ENCODE peak calls at places on chromosomes 3 and 15, in eight cellular contexts. B, Q, U, X, Y, K, J and D are unnamed samples.

GRCh38 chr3:24590344-24590880 is 95.8 kb upstream of the THRB start:
- DNase-seq in K (no peak), Y (no peak), Q (no peak), U (no peak), B (no peak), X (no peak), J (no peak), D (no peak)

GRCh38 chr3:61991706-61992105 is 381.6 kb downstream of the FEZF2 start:
- DNase-seq in X (no peak), B (no peak), U (no peak), Y (no peak), K (no peak), J (no peak), Q (no peak), D (no peak)

GRCh38 chr3:155411500-155412223 is 118.2 kb upstream of the STRIT1 start:
- DNase-seq in B (no peak), Y (peak; percentile 12), U (no peak), X (no peak), Q (no peak), K (no peak), J (peak; percentile 14), D (peak; percentile 31)

GRCh38 chr3:144221771-144222170 is 250.1 kb downstream of the DIPK2A start:
- DNase-seq in B (no peak), X (no peak), U (no peak), Y (no peak), Q (no peak), J (no peak), K (no peak), D (no peak)

GRCh38 chr3:172213765-172214358 is 174.5 kb downstream of the FNDC3B start:
- DNase-seq in Y (no peak), Q (no peak), J (no peak), K (no peak), B (no peak), X (no peak), U (no peak), D (no peak)

GRCh38 chr15:77999486-77999885 is 78.0 kb downstream of the TBC1D2B start:
- DNase-seq in B (no peak), Y (no peak), Q (no peak), K (no peak), J (no peak), X (no peak), U (no peak), D (no peak)

GRCh38 chr3:16909802-16910201 is 25.0 kb downstream of the PLCL2 start:
- DNase-seq in B (no peak), X (no peak), Y (no peak), J (no peak), Q (no peak), K (no peak), U (no peak), D (no peak)

GRCh38 chr3:107496855-107497254 is 25.9 kb upstream of the BBX start:
- DNase-seq in B (no peak), U (no peak), Y (no peak), K (no peak), Q (no peak), X (no peak), J (no peak), D (no peak)

GRCh38 chr3:150216041-150216811 is 191.9 kb upstream of the TSC22D2 start:
- DNase-seq in Q (peak; percentile 47), Y (no peak), B (no peak), U (peak; percentile 85), K (no peak), X (no peak), J (no peak), D (no peak)

GRCh38 chr15:42286445-42287029 is 13.3 kb upstream of the TMEM87A start:
- DNase-seq in B (no peak), X (peak; percentile 30), Y (no peak), K (no peak), U (peak; percentile 46), J (no peak), Q (no peak), D (no peak)

GRCh38 chr3:17258823-17259436 is 374.2 kb downstream of the PLCL2 start:
- DNase-seq in J (peak; percentile 64), X (no peak), U (peak; percentile 58), B (no peak), Y (no peak), Q (no peak), K (peak; percentile 13), D (no peak)

GRCh38 chr3:82354181-82354696 is 592.8 kb upstream of the GBE1 start:
- DNase-seq in X (no peak), Q (no peak), K (no peak), Y (no peak), U (no peak), J (no peak), B (peak; percentile 41), D (no peak)

GRCh38 chr15:98671060-98672008 is 23.0 kb downstream of the IGF1R start:
- DNase-seq in B (no peak), X (no peak), Q (no peak), U (peak; percentile 73), K (no peak), Y (no peak), J (no peak), D (no peak)

GRCh38 chr3:99128740-99129505 is 227.4 kb upstream of the DCBLD2 start:
- DNase-seq in J (no peak), K (peak; percentile 79), B (no peak), U (peak; percentile 93), Q (no peak), Y (no peak), X (no peak), D (no peak)

GRCh38 chr3:4994144-4994730 is 15.0 kb downstream of the BHLHE40 start:
- DNase-seq in K (peak; percentile 56), Y (no peak), Q (no peak), U (no peak), B (no peak), X (peak; percentile 11), J (no peak), D (no peak)

GRCh38 chr15:67120839-67121540 is 55.6 kb downstream of the SMAD3 start:
- DNase-seq in Q (peak; percentile 91), X (peak; percentile 84), Y (no peak), K (no peak), U (peak; percentile 93), J (no peak), B (peak; percentile 75), D (peak; percentile 28)

GRCh38 chr15:85733415-85733814 is 61.3 kb downstream of the KLHL25 start:
- DNase-seq in K (no peak), U (peak; percentile 25), Y (no peak), J (no peak), X (no peak), Q (no peak), B (no peak), D (no peak)
- H3K36me3 ChIP-seq in K (peaks cover 22% of the 10 kb centered on the region), U (peaks cover 48% of the 10 kb centered on the region), Y (peaks cover 76% of the 10 kb centered on the region), J (peaks cover 97% of the 10 kb centered on the region), X (peaks cover 19% of the 10 kb centered on the region), Q (peaks cover 97% of the 10 kb centered on the region), B (peaks cover 92% of the 10 kb centered on the region), D (peaks cover 31% of the 10 kb centered on the region)

GRCh38 chr15:44734839-44735481 is 1.4 kb upstream of the TRIM69 start:
- DNase-seq in Q (no peak), K (no peak), Y (no peak), X (no peak), B (no peak), J (no peak), U (no peak), D (no peak)
- H3K4me1 ChIP-seq in Q (peaks cover 10% of the 10 kb centered on the region), K (peaks cover 2% of the 10 kb centered on the region), Y (peaks cover 12% of the 10 kb centered on the region), X (peaks cover 5% of the 10 kb centered on the region), B (peaks cover 7% of the 10 kb centered on the region), J (peaks cover 44% of the 10 kb centered on the region), U (peaks cover 6% of the 10 kb centered on the region), D (no peaks in the 10 kb centered on the region)

GRCh38 chr3:44444896-44445691 is 32.4 kb downstream of the ZNF445 start:
- DNase-seq in Y (no peak), J (no peak), X (no peak), B (no peak), K (no peak), U (no peak), Q (no peak), D (no peak)

GRCh38 chr3:44442591-44443309 is 34.7 kb downstream of the ZNF445 start:
- DNase-seq in J (no peak), B (no peak), X (no peak), K (no peak), U (no peak), Y (no peak), Q (no peak), D (no peak)

GRCh38 chr3:44444437-44444836 is 33.0 kb downstream of the ZNF445 start:
- DNase-seq in U (no peak), Q (no peak), K (no peak), J (no peak), X (no peak), B (no peak), Y (no peak), D (no peak)

GRCh38 chr3:44446929-44447328 is 30.5 kb downstream of the ZNF445 start:
- DNase-seq in J (no peak), Y (no peak), Q (no peak), U (no peak), B (no peak), X (no peak), K (no peak), D (no peak)

DNA sequence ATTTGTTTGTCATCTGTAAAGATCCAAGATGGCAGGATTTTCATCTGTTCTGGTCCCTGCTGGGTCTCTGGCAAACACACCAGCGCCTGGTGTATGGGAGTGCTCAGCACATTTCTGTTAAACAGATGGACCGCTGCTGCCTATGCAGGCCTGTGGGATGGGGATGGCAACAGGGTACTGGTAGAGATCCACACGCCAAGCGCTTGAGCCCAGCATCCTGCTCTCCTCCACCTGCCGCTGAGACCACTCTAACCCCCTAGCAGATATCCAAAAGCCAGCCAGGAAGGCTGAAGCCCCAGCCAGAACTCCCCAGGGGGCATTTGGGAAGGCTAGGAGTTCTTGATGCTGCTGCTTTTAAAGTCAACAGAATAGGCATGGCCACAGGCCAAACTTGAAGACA is 31.7 kb downstream of the ZNF445 start:
- DNase-seq in Q (no peak), J (no peak), U (no peak), Y (no peak), X (no peak), K (no peak), B (no peak), D (no peak)
- H3K36me3 ChIP-seq in Q (peaks cover 78% of the 10 kb centered on the region), J (peaks cover 19% of the 10 kb centered on the region), U (peaks cover 56% of the 10 kb centered on the region), Y (peaks cover 78% of the 10 kb centered on the region), X (peaks cover 8% of the 10 kb centered on the region), K (peaks cover 27% of the 10 kb centered on the region), B (peaks cover 42% of the 10 kb centered on the region), D (peaks cover 44% of the 10 kb centered on the region)

GRCh38 chr3:136919799-136920580 is 37.8 kb upstream of the IL20RB start:
- DNase-seq in U (peak; percentile 31), X (no peak), J (no peak), Q (no peak), B (no peak), K (no peak), Y (no peak), D (no peak)

GRCh38 chr3:136929984-136930671 is 27.7 kb upstream of the IL20RB start:
- DNase-seq in B (peak; percentile 9), X (peak; percentile 87), Y (no peak), K (no peak), U (peak; percentile 74), J (no peak), Q (peak; percentile 44), D (no peak)

GRCh38 chr3:136928240-136928639 is 29.5 kb upstream of the IL20RB start:
- DNase-seq in Q (no peak), X (no peak), J (no peak), Y (no peak), K (no peak), B (no peak), U (no peak), D (no peak)

GRCh38 chr3:136920904-136921649 is 36.7 kb upstream of the IL20RB start:
- DNase-seq in U (no peak), X (no peak), J (no peak), Q (no peak), K (no peak), B (no peak), Y (no peak), D (no peak)

GRCh38 chr3:136925425-136926190 is 32.2 kb upstream of the IL20RB start:
- DNase-seq in Y (no peak), J (no peak), U (no peak), K (no peak), Q (no peak), B (no peak), X (no peak), D (no peak)
- H3K4me1 ChIP-seq in Y (peaks cover 5% of the 10 kb centered on the region), J (no peaks in the 10 kb centered on the region), U (no peaks in the 10 kb centered on the region), K (peaks cover 5% of the 10 kb centered on the region), Q (peaks cover 15% of the 10 kb centered on the region), B (peaks cover 14% of the 10 kb centered on the region), X (peaks cover 4% of the 10 kb centered on the region), D (no peaks in the 10 kb centered on the region)